ENCODE peak calls at places on chromosomes 2 and 18, in five cellular contexts. U is NAMALWA, C is astrocyte of the spinal cord, T is germinal center, Z is iris pigment epithelial cell. L is an unnamed sample.

GRCh38 chr2:1581965-1582625 is 162.2 kb downstream of the PXDN start:
- DNase-seq in U (no peak), C (no peak), T (no peak), Z (no peak), L (no peak)

GRCh38 chr2:221426929-221427328 is 145.2 kb downstream of the EPHA4 start:
- DNase-seq in U (no peak), C (no peak), T (no peak), Z (no peak), L (no peak)

GRCh38 chr2:223262946-223263345 is 211.0 kb downstream of the KCNE4 start:
- DNase-seq in U (no peak), C (peak), T (no peak), Z (peak), L (no peak)

GRCh38 chr2:8620611-8621382 is 61.1 kb upstream of the ID2 start:
- DNase-seq in U (no peak), C (no peak), T (no peak), Z (no peak), L (no peak)

GRCh38 chr2:7044253-7045250 is 127.3 kb downstream of the RNF144A start:
- DNase-seq in U (peak), C (peak), T (peak), Z (peak), L (peak)

GRCh38 chr2:127917916-127918315 is 32.2 kb upstream of the AMMECR1L start:
- DNase-seq in U (no peak), C (no peak), T (no peak), Z (peak), L (no peak)

GRCh38 chr2:45009303-45009927 is at the start of gene SIX2:
- DNase-seq in U (no peak), C (peak), T (peak), Z (peak), L (peak)

GRCh38 chr2:232632904-232633412 is 446 bp upstream of the EFHD1 start:
- DNase-seq in U (no peak), C (peak), T (no peak), Z (no peak), L (peak)

GRCh38 chr2:71465356-71465755 is 12.0 kb downstream of the DYSF start:
- DNase-seq in U (no peak), C (no peak), T (no peak), Z (no peak), L (no peak)

GRCh38 chr2:143730950-143731254 is 601.7 kb downstream of the ARHGAP15 start:
- DNase-seq in U (no peak), C (no peak), T (no peak), Z (no peak), L (no peak)

GRCh38 chr2:24919977-24920812 is at the start of gene ADCY3:
- DNase-seq in U (peak), C (no peak), T (peak), Z (peak), L (peak)

GRCh38 chr2:190277234-190278112 is 42.2 kb downstream of the HIBCH start:
- DNase-seq in U (peak), C (peak), T (peak), Z (peak), L (no peak)

GRCh38 chr2:74399785-74400184 is 19.7 kb upstream of the DCTN1 start:
- DNase-seq in U (peak), C (peak), T (peak), Z (peak), L (no peak)

GRCh38 chr2:177419274-177419673 is 26.7 kb downstream of the AGPS start:
- DNase-seq in U (peak), C (peak), T (no peak), Z (peak), L (no peak)

GRCh38 chr2:44716131-44716530 is 225.4 kb upstream of the SIX3 start:
- DNase-seq in U (no peak), C (no peak), T (no peak), Z (no peak), L (no peak)

GRCh38 chr2:233267516-233268245 is 16.2 kb downstream of the ATG16L1 start:
- DNase-seq in U (peak), C (no peak), T (peak), Z (no peak), L (no peak)

GRCh38 chr2:3171564-3172264 is 205.9 kb downstream of the EIPR1 start:
- DNase-seq in U (no peak), C (no peak), T (no peak), Z (no peak), L (no peak)

GRCh38 chr2:26471766-26472706 is 5.9 kb downstream of the OTOF start:
- DNase-seq in U (peak), C (no peak), T (no peak), Z (no peak), L (no peak)

GRCh38 chr18:78973357-78974083 is 6.1 kb upstream of the SALL3 start:
- DNase-seq in U (no peak), C (no peak), T (no peak), Z (no peak), L (no peak)

GRCh38 chr2:27960237-27960912 is 69.8 kb downstream of the BABAM2 start:
- DNase-seq in U (no peak), C (peak), T (no peak), Z (peak), L (no peak)

GRCh38 chr2:120347387-120348010 is 1.6 kb downstream of the INHBB start:
- DNase-seq in U (no peak), C (peak), T (no peak), Z (peak), L (no peak)

GRCh38 chr2:240727913-240728312 is 36.2 kb downstream of the AQP12A start:
- DNase-seq in U (no peak), C (no peak), T (no peak), Z (no peak), L (no peak)

GRCh38 chr2:143968360-143968759 is 551.6 kb downstream of the ZEB2 start:
- DNase-seq in U (no peak), C (no peak), T (no peak), Z (no peak), L (no peak)

GRCh38 chr18:76886112-76886511 is 63.8 kb downstream of the ZNF236 start:
- DNase-seq in U (no peak), C (no peak), T (no peak), Z (no peak), L (no peak)

GRCh38 chr18:21598726-21599584 is 1.5 kb downstream of the ESCO1 start:
- DNase-seq in U (peak), C (no peak), T (no peak), Z (no peak), L (no peak)

GRCh38 chr2:174614261-174614660 is 16.7 kb upstream of the WIPF1 start:
- DNase-seq in U (no peak), C (peak), T (no peak), Z (peak), L (no peak)